ENCODE peak calls at places on chromosomes 3 and 15, in seven cellular contexts. One of them, this sample, is unnamed.
A peak's percentile ranks its signal among the peaks of the same experiment; 100 is the strongest.

GRCh38 chr3:48405343-48405881 is 24.5 kb downstream of the PLXNB1 start:
- DNase-seq in brain microvascular endothelial cell: no peak
- DNase-seq in endothelial cell: no peak
- DNase-seq in AG09309: no peak
- DNase-seq in heart left ventricle: no peak
- DNase-seq in fibroblast of the aortic adventitia: no peak
- DNase-seq in left ventricle myocardium inferior: no peak
- DNase-seq in this sample: no peak

GRCh38 chr3:34056181-34056910 is 257.9 kb downstream of the PDCD6IP start:
- DNase-seq in left ventricle myocardium inferior: no peak
- DNase-seq in brain microvascular endothelial cell: no peak
- DNase-seq in fibroblast of the aortic adventitia: no peak
- DNase-seq in endothelial cell: no peak
- DNase-seq in AG09309: no peak
- DNase-seq in heart left ventricle: no peak
- DNase-seq in this sample: no peak

GRCh38 chr3:160473233-160473632 is 23.6 kb upstream of the TRIM59 start:
- DNase-seq in AG09309: peak; percentile 57
- DNase-seq in brain microvascular endothelial cell: peak; percentile 93
- DNase-seq in fibroblast of the aortic adventitia: peak; percentile 76
- DNase-seq in endothelial cell: no peak
- DNase-seq in left ventricle myocardium inferior: no peak
- DNase-seq in heart left ventricle: no peak
- DNase-seq in this sample: no peak

GRCh38 chr3:81249540-81250029 is 511.9 kb downstream of the GBE1 start:
- DNase-seq in heart left ventricle: no peak
- DNase-seq in fibroblast of the aortic adventitia: peak; percentile 20
- DNase-seq in left ventricle myocardium inferior: no peak
- DNase-seq in AG09309: no peak
- DNase-seq in endothelial cell: no peak
- DNase-seq in brain microvascular endothelial cell: peak; percentile 49
- DNase-seq in this sample: no peak

GRCh38 chr3:13047296-13048165 is 25.7 kb downstream of the IQSEC1 start:
- DNase-seq in heart left ventricle: no peak
- DNase-seq in left ventricle myocardium inferior: no peak
- DNase-seq in endothelial cell: no peak
- DNase-seq in fibroblast of the aortic adventitia: no peak
- DNase-seq in AG09309: no peak
- DNase-seq in brain microvascular endothelial cell: no peak
- DNase-seq in this sample: no peak

GRCh38 chr3:15646924-15647511 is 45.5 kb downstream of the BTD start:
- DNase-seq in fibroblast of the aortic adventitia: peak; percentile 100
- DNase-seq in brain microvascular endothelial cell: peak; percentile 99
- DNase-seq in heart left ventricle: peak; percentile 66
- DNase-seq in AG09309: peak; percentile 98
- DNase-seq in endothelial cell: no peak
- DNase-seq in left ventricle myocardium inferior: peak; percentile 33
- DNase-seq in this sample: no peak

GRCh38 chr3:40720863-40721262 is 196.1 kb downstream of the ZNF621 start:
- DNase-seq in fibroblast of the aortic adventitia: no peak
- DNase-seq in left ventricle myocardium inferior: no peak
- DNase-seq in heart left ventricle: no peak
- DNase-seq in endothelial cell: no peak
- DNase-seq in brain microvascular endothelial cell: no peak
- DNase-seq in AG09309: no peak
- DNase-seq in this sample: no peak

GRCh38 chr3:129936757-129937156 is 37.8 kb upstream of the TRH start:
- DNase-seq in heart left ventricle: peak; percentile 33
- DNase-seq in left ventricle myocardium inferior: no peak
- DNase-seq in fibroblast of the aortic adventitia: peak; percentile 79
- DNase-seq in brain microvascular endothelial cell: peak; percentile 35
- DNase-seq in AG09309: peak; percentile 28
- DNase-seq in endothelial cell: no peak
- DNase-seq in this sample: no peak

GRCh38 chr15:67024322-67024997 is 40.9 kb upstream of the SMAD3 start:
- DNase-seq in brain microvascular endothelial cell: peak; percentile 95
- DNase-seq in fibroblast of the aortic adventitia: peak; percentile 99
- DNase-seq in AG09309: peak; percentile 94
- DNase-seq in left ventricle myocardium inferior: peak; percentile 71
- DNase-seq in heart left ventricle: peak; percentile 81
- DNase-seq in endothelial cell: no peak
- DNase-seq in this sample: no peak

GRCh38 chr3:142180761-142181362 is 31.5 kb upstream of the TFDP2 start:
- DNase-seq in left ventricle myocardium inferior: peak; percentile 26
- DNase-seq in AG09309: no peak
- DNase-seq in endothelial cell: peak; percentile 57
- DNase-seq in fibroblast of the aortic adventitia: peak; percentile 65
- DNase-seq in brain microvascular endothelial cell: peak; percentile 33
- DNase-seq in heart left ventricle: no peak
- DNase-seq in this sample: peak; percentile 30

GRCh38 chr15:78761891-78762385 is 49.3 kb downstream of the ADAMTS7 start:
- DNase-seq in brain microvascular endothelial cell: no peak
- DNase-seq in left ventricle myocardium inferior: no peak
- DNase-seq in AG09309: no peak
- DNase-seq in heart left ventricle: no peak
- DNase-seq in endothelial cell: no peak
- DNase-seq in fibroblast of the aortic adventitia: no peak
- DNase-seq in this sample: no peak

GRCh38 chr3:135267487-135267886 is 472.4 kb downstream of the EPHB1 start:
- DNase-seq in endothelial cell: no peak
- DNase-seq in fibroblast of the aortic adventitia: no peak
- DNase-seq in AG09309: no peak
- DNase-seq in left ventricle myocardium inferior: no peak
- DNase-seq in brain microvascular endothelial cell: no peak
- DNase-seq in heart left ventricle: no peak
- DNase-seq in this sample: no peak

GRCh38 chr3:28013864-28014473 is 227.4 kb upstream of the CMC1 start:
- DNase-seq in heart left ventricle: no peak
- DNase-seq in endothelial cell: no peak
- DNase-seq in fibroblast of the aortic adventitia: no peak
- DNase-seq in AG09309: no peak
- DNase-seq in brain microvascular endothelial cell: no peak
- DNase-seq in left ventricle myocardium inferior: no peak
- DNase-seq in this sample: no peak

GRCh38 chr3:63351159-63352007 is 73.3 kb downstream of the SYNPR start:
- DNase-seq in heart left ventricle: no peak
- DNase-seq in brain microvascular endothelial cell: peak; percentile 32
- DNase-seq in endothelial cell: peak; percentile 11
- DNase-seq in fibroblast of the aortic adventitia: peak; percentile 84
- DNase-seq in AG09309: peak; percentile 45
- DNase-seq in left ventricle myocardium inferior: no peak
- DNase-seq in this sample: peak; percentile 12

GRCh38 chr3:165883866-165884478 is 46.7 kb upstream of the BCHE start:
- DNase-seq in AG09309: no peak
- DNase-seq in heart left ventricle: no peak
- DNase-seq in fibroblast of the aortic adventitia: no peak
- DNase-seq in left ventricle myocardium inferior: no peak
- DNase-seq in endothelial cell: no peak
- DNase-seq in brain microvascular endothelial cell: peak; percentile 2
- DNase-seq in this sample: no peak

GRCh38 chr15:66925721-66926120 is 139.7 kb upstream of the SMAD3 start:
- DNase-seq in brain microvascular endothelial cell: no peak
- DNase-seq in endothelial cell: no peak
- DNase-seq in fibroblast of the aortic adventitia: no peak
- DNase-seq in heart left ventricle: no peak
- DNase-seq in AG09309: no peak
- DNase-seq in left ventricle myocardium inferior: no peak
- DNase-seq in this sample: no peak

GRCh38 chr3:180049391-180049790 is 12.7 kb upstream of the PEX5L start:
- DNase-seq in fibroblast of the aortic adventitia: no peak
- DNase-seq in brain microvascular endothelial cell: no peak
- DNase-seq in AG09309: no peak
- DNase-seq in endothelial cell: no peak
- DNase-seq in left ventricle myocardium inferior: no peak
- DNase-seq in heart left ventricle: no peak
- DNase-seq in this sample: no peak

GRCh38 chr3:180048840-180049239 is 12.1 kb upstream of the PEX5L start:
- DNase-seq in fibroblast of the aortic adventitia: peak; percentile 97
- DNase-seq in left ventricle myocardium inferior: no peak
- DNase-seq in heart left ventricle: no peak
- DNase-seq in brain microvascular endothelial cell: no peak
- DNase-seq in AG09309: peak; percentile 34
- DNase-seq in endothelial cell: no peak
- DNase-seq in this sample: no peak

GRCh38 chr3:180048108-180048507 is 11.4 kb upstream of the PEX5L start:
- DNase-seq in left ventricle myocardium inferior: no peak
- DNase-seq in brain microvascular endothelial cell: no peak
- DNase-seq in endothelial cell: no peak
- DNase-seq in AG09309: no peak
- DNase-seq in heart left ventricle: no peak
- DNase-seq in fibroblast of the aortic adventitia: no peak
- DNase-seq in this sample: no peak
- TF ChIP-seq CTCF in left ventricle myocardium inferior: no peak
- TF ChIP-seq CTCF in brain microvascular endothelial cell: no peak
- TF ChIP-seq CTCF in endothelial cell: no peak
- TF ChIP-seq CTCF in AG09309: no peak
- TF ChIP-seq CTCF in heart left ventricle: no peak
- TF ChIP-seq CTCF in fibroblast of the aortic adventitia: no peak
- TF ChIP-seq CTCF in this sample: no peak

DNA sequence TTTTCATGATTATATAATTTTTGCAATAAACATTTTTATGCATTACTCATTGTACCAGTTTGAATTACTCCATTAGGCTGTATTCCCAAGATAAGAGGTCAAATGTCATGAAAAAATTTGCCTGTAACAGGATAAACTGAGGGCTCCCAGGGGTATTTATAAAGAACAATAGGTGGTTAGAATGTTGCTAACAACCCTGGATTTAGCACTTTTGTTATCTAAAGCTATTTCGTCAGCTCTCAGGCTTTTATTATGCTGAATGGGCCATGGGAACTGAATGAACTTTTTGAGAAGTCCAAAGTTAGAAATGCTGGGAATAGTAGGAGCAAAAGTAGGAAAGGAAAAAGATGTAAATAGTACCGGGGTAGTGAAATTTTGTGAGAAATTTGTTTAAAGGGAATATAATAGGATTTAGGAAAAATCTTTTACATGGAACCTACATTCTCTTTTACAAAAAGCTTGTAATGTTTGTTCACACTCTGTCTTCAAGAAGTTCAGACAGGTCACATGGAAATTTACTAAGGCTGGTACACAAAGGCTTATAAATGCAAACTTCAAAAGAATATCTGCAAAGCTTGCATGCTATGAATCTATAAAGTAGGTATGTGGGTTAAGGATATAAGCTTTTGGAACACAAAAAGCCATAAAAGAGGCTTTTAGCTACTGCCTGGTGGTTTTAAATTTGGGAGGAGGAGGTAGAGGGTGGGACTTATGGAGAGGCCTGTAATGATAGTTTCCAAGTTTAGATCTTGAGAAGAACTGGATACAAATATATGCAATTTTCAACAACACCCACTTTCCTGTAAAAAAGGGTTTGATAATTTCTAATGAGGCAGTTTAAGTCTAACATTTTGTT is 445.8 kb upstream of the NAALADL2 start:
- DNase-seq in left ventricle myocardium inferior: no peak
- DNase-seq in brain microvascular endothelial cell: no peak
- DNase-seq in fibroblast of the aortic adventitia: no peak
- DNase-seq in endothelial cell: no peak
- DNase-seq in AG09309: no peak
- DNase-seq in heart left ventricle: no peak
- DNase-seq in this sample: no peak
- TF ChIP-seq CTCF in left ventricle myocardium inferior: no peak
- TF ChIP-seq CTCF in brain microvascular endothelial cell: no peak
- TF ChIP-seq CTCF in fibroblast of the aortic adventitia: no peak
- TF ChIP-seq CTCF in endothelial cell: no peak
- TF ChIP-seq CTCF in AG09309: no peak
- TF ChIP-seq CTCF in heart left ventricle: no peak
- TF ChIP-seq CTCF in this sample: no peak

GRCh38 chr3:58176827-58177489 is 33.8 kb downstream of the DNASE1L3 start:
- DNase-seq in endothelial cell: no peak
- DNase-seq in AG09309: no peak
- DNase-seq in fibroblast of the aortic adventitia: no peak
- DNase-seq in brain microvascular endothelial cell: no peak
- DNase-seq in left ventricle myocardium inferior: no peak
- DNase-seq in heart left ventricle: no peak
- DNase-seq in this sample: no peak

GRCh38 chr3:58178528-58179234 is 32.1 kb downstream of the DNASE1L3 start:
- DNase-seq in endothelial cell: no peak
- DNase-seq in heart left ventricle: no peak
- DNase-seq in fibroblast of the aortic adventitia: no peak
- DNase-seq in AG09309: no peak
- DNase-seq in brain microvascular endothelial cell: no peak
- DNase-seq in left ventricle myocardium inferior: no peak
- DNase-seq in this sample: no peak

GRCh38 chr3:58179235-58180098 is 31.3 kb downstream of the DNASE1L3 start:
- DNase-seq in fibroblast of the aortic adventitia: no peak
- DNase-seq in endothelial cell: no peak
- DNase-seq in left ventricle myocardium inferior: no peak
- DNase-seq in brain microvascular endothelial cell: no peak
- DNase-seq in heart left ventricle: no peak
- DNase-seq in AG09309: no peak
- DNase-seq in this sample: no peak

GRCh38 chr3:58176185-58176530 is 34.6 kb downstream of the DNASE1L3 start:
- DNase-seq in brain microvascular endothelial cell: no peak
- DNase-seq in endothelial cell: no peak
- DNase-seq in heart left ventricle: no peak
- DNase-seq in AG09309: no peak
- DNase-seq in fibroblast of the aortic adventitia: no peak
- DNase-seq in left ventricle myocardium inferior: no peak
- DNase-seq in this sample: no peak

GRCh38 chr3:58177747-58178527 is 32.8 kb downstream of the DNASE1L3 start:
- DNase-seq in heart left ventricle: peak; percentile 90
- DNase-seq in brain microvascular endothelial cell: peak; percentile 62
- DNase-seq in fibroblast of the aortic adventitia: peak; percentile 80
- DNase-seq in left ventricle myocardium inferior: peak; percentile 91
- DNase-seq in endothelial cell: peak; percentile 95
- DNase-seq in AG09309: peak; percentile 21
- DNase-seq in this sample: peak; percentile 99
- TF ChIP-seq CTCF in heart left ventricle: peak; percentile 93
- TF ChIP-seq CTCF in brain microvascular endothelial cell: peak; percentile 95
- TF ChIP-seq CTCF in fibroblast of the aortic adventitia: peak; percentile 90
- TF ChIP-seq CTCF in left ventricle myocardium inferior: peak; percentile 94
- TF ChIP-seq CTCF in endothelial cell: peak; percentile 96
- TF ChIP-seq CTCF in AG09309: peak; percentile 93
- TF ChIP-seq CTCF in this sample: peak; percentile 94

GRCh38 chr15:51053571-51053970 is 41.1 kb downstream of the TNFAIP8L3 start:
- DNase-seq in AG09309: no peak
- DNase-seq in fibroblast of the aortic adventitia: no peak
- DNase-seq in heart left ventricle: no peak
- DNase-seq in endothelial cell: no peak
- DNase-seq in brain microvascular endothelial cell: no peak
- DNase-seq in left ventricle myocardium inferior: no peak
- DNase-seq in this sample: no peak

GRCh38 chr15:51048308-51048707 is 46.4 kb downstream of the TNFAIP8L3 start:
- DNase-seq in left ventricle myocardium inferior: no peak
- DNase-seq in fibroblast of the aortic adventitia: no peak
- DNase-seq in AG09309: no peak
- DNase-seq in endothelial cell: no peak
- DNase-seq in heart left ventricle: no peak
- DNase-seq in brain microvascular endothelial cell: no peak
- DNase-seq in this sample: no peak

GRCh38 chr15:51054535-51054934 is 40.2 kb downstream of the TNFAIP8L3 start:
- DNase-seq in fibroblast of the aortic adventitia: no peak
- DNase-seq in brain microvascular endothelial cell: no peak
- DNase-seq in AG09309: no peak
- DNase-seq in left ventricle myocardium inferior: no peak
- DNase-seq in heart left ventricle: no peak
- DNase-seq in endothelial cell: no peak
- DNase-seq in this sample: no peak

GRCh38 chr15:51046799-51047449 is 47.8 kb downstream of the TNFAIP8L3 start:
- DNase-seq in left ventricle myocardium inferior: peak; percentile 21
- DNase-seq in endothelial cell: no peak
- DNase-seq in heart left ventricle: peak; percentile 30
- DNase-seq in fibroblast of the aortic adventitia: peak; percentile 67
- DNase-seq in AG09309: peak; percentile 8
- DNase-seq in brain microvascular endothelial cell: peak; percentile 28
- DNase-seq in this sample: no peak

GRCh38 chr15:51051776-51052175 is 42.9 kb downstream of the TNFAIP8L3 start:
- DNase-seq in left ventricle myocardium inferior: peak; percentile 52
- DNase-seq in fibroblast of the aortic adventitia: peak; percentile 70
- DNase-seq in endothelial cell: no peak
- DNase-seq in AG09309: no peak
- DNase-seq in brain microvascular endothelial cell: no peak
- DNase-seq in heart left ventricle: peak; percentile 51
- DNase-seq in this sample: no peak
- TF ChIP-seq CTCF in left ventricle myocardium inferior: no peak
- TF ChIP-seq CTCF in fibroblast of the aortic adventitia: no peak
- TF ChIP-seq CTCF in endothelial cell: no peak
- TF ChIP-seq CTCF in AG09309: no peak
- TF ChIP-seq CTCF in brain microvascular endothelial cell: no peak
- TF ChIP-seq CTCF in heart left ventricle: no peak
- TF ChIP-seq CTCF in this sample: no peak

This sample was measured in nephron progenitor cell.